ENCODE peak calls at places on chromosomes 16 and 17, in six cellular contexts. One of them, this sample, is unnamed.

GRCh38 chr16:64225036-64225435 is 896.8 kb downstream of the CDH11 start:
- DNase-seq in aorta: no peak
- DNase-seq in naive thymus-derived CD4-positive, alpha-beta T cell: no peak
- DNase-seq in AG04450: no peak
- DNase-seq in uterus: no peak
- DNase-seq in tibial nerve: no peak
- DNase-seq in this sample: no peak

GRCh38 chr16:30934827-30935557 is 11.6 kb downstream of the FBXL19 start:
- DNase-seq in AG04450: no peak
- DNase-seq in uterus: no peak
- DNase-seq in tibial nerve: no peak
- DNase-seq in naive thymus-derived CD4-positive, alpha-beta T cell: no peak
- DNase-seq in aorta: no peak
- DNase-seq in this sample: no peak

GRCh38 chr17:38428150-38428642 is at the start of gene ARHGAP23:
- DNase-seq in aorta: peak; percentile 83
- DNase-seq in uterus: peak; percentile 65
- DNase-seq in tibial nerve: no peak
- DNase-seq in AG04450: peak; percentile 47
- DNase-seq in naive thymus-derived CD4-positive, alpha-beta T cell: peak; percentile 24
- DNase-seq in this sample: peak; percentile 79

GRCh38 chr17:15926039-15926740 is 18.7 kb upstream of the ADORA2B start:
- DNase-seq in aorta: no peak
- DNase-seq in naive thymus-derived CD4-positive, alpha-beta T cell: no peak
- DNase-seq in uterus: no peak
- DNase-seq in AG04450: no peak
- DNase-seq in tibial nerve: no peak
- DNase-seq in this sample: no peak

GRCh38 chr16:9489823-9490467 is 398.5 kb downstream of the HAPSTR1 start:
- DNase-seq in naive thymus-derived CD4-positive, alpha-beta T cell: no peak
- DNase-seq in aorta: no peak
- DNase-seq in AG04450: no peak
- DNase-seq in uterus: peak; percentile 80
- DNase-seq in tibial nerve: no peak
- DNase-seq in this sample: no peak

GRCh38 chr16:75578212-75578611 is 12.0 kb downstream of the GABARAPL2 start:
- DNase-seq in uterus: no peak
- DNase-seq in tibial nerve: no peak
- DNase-seq in naive thymus-derived CD4-positive, alpha-beta T cell: no peak
- DNase-seq in aorta: no peak
- DNase-seq in AG04450: no peak
- DNase-seq in this sample: no peak

GRCh38 chr16:85541619-85542547 is 71.2 kb upstream of the GSE1 start:
- DNase-seq in tibial nerve: no peak
- DNase-seq in AG04450: no peak
- DNase-seq in naive thymus-derived CD4-positive, alpha-beta T cell: no peak
- DNase-seq in aorta: no peak
- DNase-seq in uterus: no peak
- DNase-seq in this sample: no peak

GRCh38 chr17:67574658-67575293 is 143.0 kb upstream of the NOL11 start:
- DNase-seq in aorta: no peak
- DNase-seq in uterus: no peak
- DNase-seq in tibial nerve: no peak
- DNase-seq in naive thymus-derived CD4-positive, alpha-beta T cell: no peak
- DNase-seq in AG04450: no peak
- DNase-seq in this sample: no peak

GRCh38 chr16:88706288-88706964 is at the start of the genes CTU2 and RNF166:
- DNase-seq in uterus: peak; percentile 88
- DNase-seq in AG04450: peak; percentile 34
- DNase-seq in tibial nerve: peak; percentile 80
- DNase-seq in aorta: peak; percentile 95
- DNase-seq in naive thymus-derived CD4-positive, alpha-beta T cell: peak; percentile 90
- DNase-seq in this sample: peak; percentile 82

GRCh38 chr16:86354641-86355040 is 155.7 kb upstream of the FOXF1 start:
- DNase-seq in naive thymus-derived CD4-positive, alpha-beta T cell: no peak
- DNase-seq in tibial nerve: no peak
- DNase-seq in AG04450: no peak
- DNase-seq in uterus: no peak
- DNase-seq in aorta: no peak
- DNase-seq in this sample: no peak

GRCh38 chr17:68694791-68695485 is 93.8 kb upstream of the FAM20A start:
- DNase-seq in tibial nerve: no peak
- DNase-seq in uterus: no peak
- DNase-seq in aorta: no peak
- DNase-seq in naive thymus-derived CD4-positive, alpha-beta T cell: no peak
- DNase-seq in AG04450: no peak
- DNase-seq in this sample: no peak

GRCh38 chr16:67541391-67542263 is 13.0 kb downstream of the RIPOR1 start:
- DNase-seq in naive thymus-derived CD4-positive, alpha-beta T cell: no peak
- DNase-seq in aorta: no peak
- DNase-seq in tibial nerve: no peak
- DNase-seq in AG04450: no peak
- DNase-seq in uterus: no peak
- DNase-seq in this sample: no peak

GRCh38 chr16:2527784-2528100 is 3.5 kb downstream of the CEMP1 start:
- DNase-seq in naive thymus-derived CD4-positive, alpha-beta T cell: no peak
- DNase-seq in aorta: no peak
- DNase-seq in tibial nerve: no peak
- DNase-seq in uterus: peak; percentile 18
- DNase-seq in AG04450: no peak
- DNase-seq in this sample: no peak

GRCh38 chr17:42322382-42323267 is 34.3 kb downstream of the STAT5A start:
- DNase-seq in aorta: peak; percentile 94
- DNase-seq in tibial nerve: peak; percentile 97
- DNase-seq in naive thymus-derived CD4-positive, alpha-beta T cell: peak; percentile 93
- DNase-seq in uterus: peak; percentile 90
- DNase-seq in AG04450: peak; percentile 88
- DNase-seq in this sample: peak; percentile 95
- H3K27ac ChIP-seq in aorta: peak overlapping the region; percentile 4
- H3K27ac ChIP-seq in tibial nerve: peak overlapping the region; percentile 49
- H3K27ac ChIP-seq in naive thymus-derived CD4-positive, alpha-beta T cell: peak overlapping the region; percentile 40
- H3K27ac ChIP-seq in uterus: peak overlapping the region; percentile 59
- H3K27ac ChIP-seq in AG04450: no peak overlapping the region
- H3K27ac ChIP-seq in this sample: peak overlapping the region; percentile 41

GRCh38 chr17:47273245-47273644 is 19.6 kb downstream of the ITGB3 start:
- DNase-seq in naive thymus-derived CD4-positive, alpha-beta T cell: no peak
- DNase-seq in uterus: no peak
- DNase-seq in AG04450: no peak
- DNase-seq in aorta: no peak
- DNase-seq in tibial nerve: no peak
- DNase-seq in this sample: no peak

GRCh38 chr17:47276868-47277267 is 23.2 kb downstream of the ITGB3 start:
- DNase-seq in naive thymus-derived CD4-positive, alpha-beta T cell: no peak
- DNase-seq in AG04450: no peak
- DNase-seq in uterus: peak; percentile 71
- DNase-seq in tibial nerve: peak; percentile 59
- DNase-seq in aorta: peak; percentile 90
- DNase-seq in this sample: peak; percentile 84

GRCh38 chr17:47274319-47275069 is 20.9 kb downstream of the ITGB3 start:
- DNase-seq in tibial nerve: no peak
- DNase-seq in aorta: no peak
- DNase-seq in naive thymus-derived CD4-positive, alpha-beta T cell: no peak
- DNase-seq in AG04450: no peak
- DNase-seq in uterus: no peak
- DNase-seq in this sample: no peak

GRCh38 chr17:47276444-47276843 is 22.8 kb downstream of the ITGB3 start:
- DNase-seq in aorta: no peak
- DNase-seq in uterus: no peak
- DNase-seq in AG04450: no peak
- DNase-seq in tibial nerve: no peak
- DNase-seq in naive thymus-derived CD4-positive, alpha-beta T cell: no peak
- DNase-seq in this sample: no peak

GRCh38 chr17:47275245-47275984 is 21.8 kb downstream of the ITGB3 start:
- DNase-seq in AG04450: peak; percentile 83
- DNase-seq in aorta: peak; percentile 93
- DNase-seq in tibial nerve: peak; percentile 89
- DNase-seq in naive thymus-derived CD4-positive, alpha-beta T cell: no peak
- DNase-seq in uterus: peak; percentile 96
- DNase-seq in this sample: peak; percentile 84
- H3K4me3 ChIP-seq in AG04450: peak overlapping the region; percentile 2
- H3K4me3 ChIP-seq in aorta: no peak overlapping the region
- H3K4me3 ChIP-seq in tibial nerve: no peak overlapping the region
- H3K4me3 ChIP-seq in naive thymus-derived CD4-positive, alpha-beta T cell: no peak overlapping the region
- H3K4me3 ChIP-seq in uterus: no peak overlapping the region
- H3K4me3 ChIP-seq in this sample: no peak overlapping the region

GRCh38 chr17:1344521-1344920 is 55.5 kb downstream of the YWHAE start:
- DNase-seq in aorta: no peak
- DNase-seq in naive thymus-derived CD4-positive, alpha-beta T cell: no peak
- DNase-seq in AG04450: no peak
- DNase-seq in uterus: no peak
- DNase-seq in tibial nerve: no peak
- DNase-seq in this sample: no peak
- H3K27ac ChIP-seq in aorta: no peak overlapping the region
- H3K27ac ChIP-seq in naive thymus-derived CD4-positive, alpha-beta T cell: no peak overlapping the region
- H3K27ac ChIP-seq in AG04450: no peak overlapping the region
- H3K27ac ChIP-seq in uterus: no peak overlapping the region
- H3K27ac ChIP-seq in tibial nerve: no peak overlapping the region
- H3K27ac ChIP-seq in this sample: no peak overlapping the region

GRCh38 chr17:28725660-28726395 is at the start of gene TLCD1:
- DNase-seq in AG04450: no peak
- DNase-seq in naive thymus-derived CD4-positive, alpha-beta T cell: peak; percentile 26
- DNase-seq in uterus: no peak
- DNase-seq in tibial nerve: peak; percentile 31
- DNase-seq in aorta: peak; percentile 88
- DNase-seq in this sample: peak; percentile 85

GRCh38 chr17:28726912-28727726 is 1.1 kb upstream of the TLCD1 start:
- DNase-seq in tibial nerve: peak; percentile 92
- DNase-seq in uterus: peak; percentile 95
- DNase-seq in aorta: peak; percentile 95
- DNase-seq in naive thymus-derived CD4-positive, alpha-beta T cell: peak; percentile 85
- DNase-seq in AG04450: peak; percentile 84
- DNase-seq in this sample: peak; percentile 93

GRCh38 chr17:28724500-28725165 is 1.4 kb downstream of the TLCD1 start:
- DNase-seq in uterus: no peak
- DNase-seq in AG04450: no peak
- DNase-seq in tibial nerve: no peak
- DNase-seq in naive thymus-derived CD4-positive, alpha-beta T cell: no peak
- DNase-seq in aorta: no peak
- DNase-seq in this sample: no peak

GRCh38 chr17:28726396-28726911 is 421 bp upstream of the TLCD1 start:
- DNase-seq in naive thymus-derived CD4-positive, alpha-beta T cell: peak; percentile 31
- DNase-seq in aorta: peak; percentile 83
- DNase-seq in AG04450: no peak
- DNase-seq in tibial nerve: no peak
- DNase-seq in uterus: peak; percentile 68
- DNase-seq in this sample: peak; percentile 73

GRCh38 chr17:28725166-28725659 is 820 bp downstream of the TLCD1 start:
- DNase-seq in naive thymus-derived CD4-positive, alpha-beta T cell: no peak
- DNase-seq in tibial nerve: no peak
- DNase-seq in AG04450: no peak
- DNase-seq in uterus: no peak
- DNase-seq in aorta: no peak
- DNase-seq in this sample: no peak
- H3K4me3 ChIP-seq in naive thymus-derived CD4-positive, alpha-beta T cell: no peak overlapping the region
- H3K4me3 ChIP-seq in tibial nerve: peak overlapping the region; percentile 65
- H3K4me3 ChIP-seq in AG04450: peak overlapping the region; percentile 62
- H3K4me3 ChIP-seq in uterus: no peak overlapping the region
- H3K4me3 ChIP-seq in aorta: no peak overlapping the region
- H3K4me3 ChIP-seq in this sample: peak overlapping the region; percentile 59

GRCh38 chr17:57948169-57948554 is 7.0 kb downstream of the CUEDC1 start:
- DNase-seq in aorta: no peak
- DNase-seq in tibial nerve: no peak
- DNase-seq in uterus: peak; percentile 52
- DNase-seq in naive thymus-derived CD4-positive, alpha-beta T cell: no peak
- DNase-seq in AG04450: no peak
- DNase-seq in this sample: no peak

GRCh38 chr17:57947369-57947768 is 7.8 kb downstream of the CUEDC1 start:
- DNase-seq in uterus: no peak
- DNase-seq in naive thymus-derived CD4-positive, alpha-beta T cell: no peak
- DNase-seq in aorta: no peak
- DNase-seq in tibial nerve: no peak
- DNase-seq in AG04450: no peak
- DNase-seq in this sample: no peak

GRCh38 chr17:57944796-57945362 is 10.3 kb downstream of the CUEDC1 start:
- DNase-seq in aorta: no peak
- DNase-seq in naive thymus-derived CD4-positive, alpha-beta T cell: no peak
- DNase-seq in AG04450: no peak
- DNase-seq in uterus: no peak
- DNase-seq in tibial nerve: no peak
- DNase-seq in this sample: no peak

GRCh38 chr17:57946798-57947358 is 8.3 kb downstream of the CUEDC1 start:
- DNase-seq in uterus: peak; percentile 58
- DNase-seq in tibial nerve: no peak
- DNase-seq in AG04450: peak; percentile 55
- DNase-seq in naive thymus-derived CD4-positive, alpha-beta T cell: peak; percentile 19
- DNase-seq in aorta: peak; percentile 54
- DNase-seq in this sample: peak; percentile 86

GRCh38 chr17:57945999-57946797 is 9.0 kb downstream of the CUEDC1 start:
- DNase-seq in AG04450: no peak
- DNase-seq in aorta: no peak
- DNase-seq in tibial nerve: no peak
- DNase-seq in naive thymus-derived CD4-positive, alpha-beta T cell: no peak
- DNase-seq in uterus: no peak
- DNase-seq in this sample: no peak
- H3K27ac ChIP-seq in AG04450: peak overlapping the region; percentile 81
- H3K27ac ChIP-seq in aorta: peak overlapping the region; percentile 4
- H3K27ac ChIP-seq in tibial nerve: peak overlapping the region; percentile 87
- H3K27ac ChIP-seq in naive thymus-derived CD4-positive, alpha-beta T cell: peak overlapping the region; percentile 15
- H3K27ac ChIP-seq in uterus: peak overlapping the region; percentile 94
- H3K27ac ChIP-seq in this sample: peak overlapping the region; percentile 88

GRCh38 chr17:29150191-29150590 is 30.0 kb downstream of the MYO18A start:
- DNase-seq in naive thymus-derived CD4-positive, alpha-beta T cell: no peak
- DNase-seq in uterus: no peak
- DNase-seq in aorta: no peak
- DNase-seq in tibial nerve: no peak
- DNase-seq in AG04450: no peak
- DNase-seq in this sample: no peak

GRCh38 chr17:29147682-29148081 is 32.5 kb downstream of the MYO18A start:
- DNase-seq in AG04450: no peak
- DNase-seq in aorta: no peak
- DNase-seq in naive thymus-derived CD4-positive, alpha-beta T cell: no peak
- DNase-seq in tibial nerve: no peak
- DNase-seq in uterus: no peak
- DNase-seq in this sample: no peak

GRCh38 chr17:29148257-29148789 is 31.9 kb downstream of the MYO18A start:
- DNase-seq in naive thymus-derived CD4-positive, alpha-beta T cell: no peak
- DNase-seq in uterus: no peak
- DNase-seq in tibial nerve: no peak
- DNase-seq in AG04450: no peak
- DNase-seq in aorta: no peak
- DNase-seq in this sample: no peak

GRCh38 chr17:29148790-29149430 is 31.3 kb downstream of the MYO18A start:
- DNase-seq in AG04450: peak; percentile 79
- DNase-seq in naive thymus-derived CD4-positive, alpha-beta T cell: peak; percentile 87
- DNase-seq in aorta: peak; percentile 97
- DNase-seq in uterus: peak; percentile 97
- DNase-seq in tibial nerve: peak; percentile 89
- DNase-seq in this sample: peak; percentile 94

GRCh38 chr17:29149431-29150064 is 30.6 kb downstream of the MYO18A start:
- DNase-seq in AG04450: no peak
- DNase-seq in uterus: peak; percentile 56
- DNase-seq in aorta: peak; percentile 63
- DNase-seq in tibial nerve: no peak
- DNase-seq in naive thymus-derived CD4-positive, alpha-beta T cell: no peak
- DNase-seq in this sample: no peak
- H3K4me3 ChIP-seq in AG04450: peak overlapping the region; percentile 56
- H3K4me3 ChIP-seq in uterus: peak overlapping the region; percentile 37
- H3K4me3 ChIP-seq in aorta: no peak overlapping the region
- H3K4me3 ChIP-seq in tibial nerve: peak overlapping the region; percentile 62
- H3K4me3 ChIP-seq in naive thymus-derived CD4-positive, alpha-beta T cell: peak overlapping the region; percentile 58
- H3K4me3 ChIP-seq in this sample: peak overlapping the region; percentile 28

This sample was measured in SJSA1.